ENCODE peak calls at places on chromosomes 5 and 9, in six cellular contexts. Z is IMR-90, S is trophoblast cell, W is neuronal stem cell, G is H1, I is H9. D is an unnamed sample.

GRCh38 chr5:11504794-11505193 is 399.5 kb downstream of the CTNND2 start:
- DNase-seq in S (peak), G (peak), W (no peak), Z (no peak), I (no peak), D (peak)

GRCh38 chr5:134524826-134525686 is at the start of gene JADE2:
- DNase-seq in S (peak), W (no peak), Z (peak), I (peak), G (no peak), D (peak)

GRCh38 chr9:127390563-127390962 is 6.4 kb upstream of the SLC2A8 start:
- DNase-seq in W (no peak), I (no peak), S (peak), G (no peak), Z (no peak), D (no peak)

GRCh38 chr9:8660383-8660782 is 860.8 kb upstream of the DMAC1 start:
- DNase-seq in W (no peak), I (no peak), G (no peak), Z (no peak), S (peak), D (peak)

GRCh38 chr5:95993261-95993660 is 31.6 kb upstream of the ELL2 start:
- DNase-seq in G (no peak), I (no peak), S (no peak), W (no peak), Z (no peak), D (no peak)

GRCh38 chr5:43634621-43635020 is 31.6 kb downstream of the NNT start:
- DNase-seq in Z (no peak), G (no peak), I (no peak), W (no peak), S (no peak), D (no peak)

GRCh38 chr5:38441730-38442573 is 114.5 kb downstream of the LIFR start:
- DNase-seq in I (peak), W (peak), G (peak), S (peak), Z (peak), D (peak)

GRCh38 chr9:38447703-38448102 is 23.4 kb upstream of the IGFBPL1 start:
- DNase-seq in W (no peak), G (no peak), S (no peak), Z (no peak), I (no peak), D (no peak)

GRCh38 chr5:5466227-5466626 is 43.8 kb downstream of the ICE1 start:
- DNase-seq in S (no peak), I (no peak), G (no peak), Z (no peak), W (no peak), D (no peak)

GRCh38 chr9:135757356-135757755 is 55.4 kb downstream of the KCNT1 start:
- DNase-seq in I (no peak), G (no peak), W (no peak), S (no peak), Z (no peak), D (no peak)
- H4K91ac ChIP-seq in I (no peak), G (no peak), W (no peak), S (no peak), Z (no peak), D (no peak)

GRCh38 chr5:143923634-143924265 is 111.8 kb downstream of the HMHB1 start:
- DNase-seq in S (peak), I (no peak), Z (peak), W (no peak), G (no peak), D (peak)
- H2BK5ac ChIP-seq in S (no peak), I (no peak), Z (peak), W (no peak), G (no peak), D (no peak)

GRCh38 chr9:3687136-3687535 is 161.3 kb upstream of the RFX3 start:
- DNase-seq in W (no peak), S (no peak), I (no peak), Z (no peak), G (no peak), D (no peak)

GRCh38 chr9:3696368-3696767 is 170.6 kb upstream of the RFX3 start:
- DNase-seq in S (no peak), I (no peak), G (peak), Z (no peak), W (no peak), D (no peak)

GRCh38 chr9:3689555-3689954 is 163.8 kb upstream of the RFX3 start:
- DNase-seq in W (no peak), Z (no peak), S (no peak), I (no peak), G (no peak), D (no peak)

GRCh38 chr9:3698531-3698930 is 172.7 kb upstream of the RFX3 start:
- DNase-seq in S (no peak), G (no peak), W (no peak), Z (no peak), I (no peak), D (no peak)

GRCh38 chr9:3692606-3693005 is 166.8 kb upstream of the RFX3 start:
- DNase-seq in S (no peak), I (no peak), Z (no peak), G (no peak), W (no peak), D (no peak)
- H4K91ac ChIP-seq in S (no peak), I (no peak), Z (no peak), G (no peak), W (no peak), D (no peak)

GRCh38 chr5:72848474-72849428 is 32.3 kb downstream of the TNPO1 start:
- DNase-seq in W (peak), I (no peak), G (no peak), S (peak), Z (peak), D (peak)
- H2BK5ac ChIP-seq in W (peak), I (no peak), G (peak), S (peak), Z (peak), D (peak)